ENCODE peak calls at places on chromosomes 13 and 19, in ten cellular contexts. One of them, this sample, is unnamed.

GRCh38 chr19:50269653-50270052 is 59.5 kb downstream of the KCNC3 start:
- DNase-seq in occipital lobe: no peak
- DNase-seq in right cardiac atrium: no peak
- DNase-seq in heart right ventricle: no peak
- DNase-seq in stimulated activated CD4-positive, alpha-beta T cell treated with anti-CD3 and anti-CD28 coated beads, Interleukin-12 subunit alpha, Interleukin-12 subunit beta, amount 100 ng/mL, for 4 hours: no peak
- DNase-seq in NT2/D1: no peak
- DNase-seq in activated T-cell treated with anti-CD3 and anti-CD28 coated beads, Interleukin-2, amount 50 U/mL, for 48 hours: no peak
- DNase-seq in mesenteric fat pad: no peak
- DNase-seq in mammary epithelial cell: no peak
- DNase-seq in lower lobe of right lung: no peak
- DNase-seq in this sample: no peak

GRCh38 chr19:45716314-45717130 is 14.2 kb downstream of the FBXO46 start:
- DNase-seq in occipital lobe: no peak
- DNase-seq in right cardiac atrium: no peak
- DNase-seq in heart right ventricle: no peak
- DNase-seq in stimulated activated CD4-positive, alpha-beta T cell treated with anti-CD3 and anti-CD28 coated beads, Interleukin-12 subunit alpha, Interleukin-12 subunit beta, amount 100 ng/mL, for 4 hours: no peak
- DNase-seq in NT2/D1: no peak
- DNase-seq in activated T-cell treated with anti-CD3 and anti-CD28 coated beads, Interleukin-2, amount 50 U/mL, for 48 hours: peak; percentile 55
- DNase-seq in mesenteric fat pad: no peak
- DNase-seq in mammary epithelial cell: peak; percentile 50
- DNase-seq in lower lobe of right lung: no peak
- DNase-seq in this sample: peak; percentile 27

GRCh38 chr13:65560936-65561335 is 1669.2 kb downstream of the PCDH9 start:
- DNase-seq in occipital lobe: no peak
- DNase-seq in right cardiac atrium: no peak
- DNase-seq in heart right ventricle: no peak
- DNase-seq in stimulated activated CD4-positive, alpha-beta T cell treated with anti-CD3 and anti-CD28 coated beads, Interleukin-12 subunit alpha, Interleukin-12 subunit beta, amount 100 ng/mL, for 4 hours: no peak
- DNase-seq in NT2/D1: no peak
- DNase-seq in activated T-cell treated with anti-CD3 and anti-CD28 coated beads, Interleukin-2, amount 50 U/mL, for 48 hours: no peak
- DNase-seq in mesenteric fat pad: no peak
- DNase-seq in mammary epithelial cell: no peak
- DNase-seq in lower lobe of right lung: no peak
- DNase-seq in this sample: no peak

GRCh38 chr13:75079226-75079625 is 402.7 kb downstream of the TBC1D4 start:
- DNase-seq in occipital lobe: no peak
- DNase-seq in right cardiac atrium: no peak
- DNase-seq in heart right ventricle: no peak
- DNase-seq in stimulated activated CD4-positive, alpha-beta T cell treated with anti-CD3 and anti-CD28 coated beads, Interleukin-12 subunit alpha, Interleukin-12 subunit beta, amount 100 ng/mL, for 4 hours: no peak
- DNase-seq in NT2/D1: no peak
- DNase-seq in activated T-cell treated with anti-CD3 and anti-CD28 coated beads, Interleukin-2, amount 50 U/mL, for 48 hours: no peak
- DNase-seq in mesenteric fat pad: no peak
- DNase-seq in mammary epithelial cell: peak; percentile 34
- DNase-seq in lower lobe of right lung: no peak
- DNase-seq in this sample: no peak

GRCh38 chr13:109285586-109285985 is 500.8 kb downstream of the IRS2 start:
- DNase-seq in occipital lobe: no peak
- DNase-seq in right cardiac atrium: no peak
- DNase-seq in heart right ventricle: no peak
- DNase-seq in stimulated activated CD4-positive, alpha-beta T cell treated with anti-CD3 and anti-CD28 coated beads, Interleukin-12 subunit alpha, Interleukin-12 subunit beta, amount 100 ng/mL, for 4 hours: no peak
- DNase-seq in NT2/D1: no peak
- DNase-seq in activated T-cell treated with anti-CD3 and anti-CD28 coated beads, Interleukin-2, amount 50 U/mL, for 48 hours: no peak
- DNase-seq in mesenteric fat pad: no peak
- DNase-seq in mammary epithelial cell: no peak
- DNase-seq in lower lobe of right lung: no peak
- DNase-seq in this sample: no peak

GRCh38 chr13:79241697-79242096 is 164.4 kb downstream of the RBM26 start:
- DNase-seq in occipital lobe: no peak
- DNase-seq in right cardiac atrium: no peak
- DNase-seq in heart right ventricle: no peak
- DNase-seq in stimulated activated CD4-positive, alpha-beta T cell treated with anti-CD3 and anti-CD28 coated beads, Interleukin-12 subunit alpha, Interleukin-12 subunit beta, amount 100 ng/mL, for 4 hours: no peak
- DNase-seq in NT2/D1: no peak
- DNase-seq in activated T-cell treated with anti-CD3 and anti-CD28 coated beads, Interleukin-2, amount 50 U/mL, for 48 hours: no peak
- DNase-seq in mesenteric fat pad: no peak
- DNase-seq in mammary epithelial cell: no peak
- DNase-seq in lower lobe of right lung: no peak
- DNase-seq in this sample: no peak

GRCh38 chr19:39237200-39238184 is 7.3 kb downstream of the IFNL3 start:
- DNase-seq in occipital lobe: no peak
- DNase-seq in right cardiac atrium: no peak
- DNase-seq in heart right ventricle: no peak
- DNase-seq in stimulated activated CD4-positive, alpha-beta T cell treated with anti-CD3 and anti-CD28 coated beads, Interleukin-12 subunit alpha, Interleukin-12 subunit beta, amount 100 ng/mL, for 4 hours: peak; percentile 48
- DNase-seq in NT2/D1: no peak
- DNase-seq in activated T-cell treated with anti-CD3 and anti-CD28 coated beads, Interleukin-2, amount 50 U/mL, for 48 hours: peak; percentile 60
- DNase-seq in mesenteric fat pad: no peak
- DNase-seq in mammary epithelial cell: peak; percentile 15
- DNase-seq in lower lobe of right lung: peak; percentile 91
- DNase-seq in this sample: no peak

GRCh38 chr13:19153782-19154450 is 27.7 kb downstream of the TUBA3C start:
- DNase-seq in occipital lobe: no peak
- DNase-seq in right cardiac atrium: no peak
- DNase-seq in heart right ventricle: no peak
- DNase-seq in stimulated activated CD4-positive, alpha-beta T cell treated with anti-CD3 and anti-CD28 coated beads, Interleukin-12 subunit alpha, Interleukin-12 subunit beta, amount 100 ng/mL, for 4 hours: no peak
- DNase-seq in NT2/D1: peak; percentile 49
- DNase-seq in activated T-cell treated with anti-CD3 and anti-CD28 coated beads, Interleukin-2, amount 50 U/mL, for 48 hours: peak; percentile 35
- DNase-seq in mesenteric fat pad: peak; percentile 76
- DNase-seq in mammary epithelial cell: no peak
- DNase-seq in lower lobe of right lung: no peak
- DNase-seq in this sample: no peak

GRCh38 chr19:15418112-15418587 is 638 bp downstream of the AKAP8L start:
- DNase-seq in occipital lobe: no peak
- DNase-seq in right cardiac atrium: peak; percentile 75
- DNase-seq in heart right ventricle: no peak
- DNase-seq in stimulated activated CD4-positive, alpha-beta T cell treated with anti-CD3 and anti-CD28 coated beads, Interleukin-12 subunit alpha, Interleukin-12 subunit beta, amount 100 ng/mL, for 4 hours: no peak
- DNase-seq in NT2/D1: no peak
- DNase-seq in activated T-cell treated with anti-CD3 and anti-CD28 coated beads, Interleukin-2, amount 50 U/mL, for 48 hours: no peak
- DNase-seq in mesenteric fat pad: no peak
- DNase-seq in mammary epithelial cell: no peak
- DNase-seq in lower lobe of right lung: no peak
- DNase-seq in this sample: peak; percentile 7

GRCh38 chr13:60572003-60572792 is 175.2 kb downstream of the TDRD3 start:
- DNase-seq in occipital lobe: no peak
- DNase-seq in right cardiac atrium: no peak
- DNase-seq in heart right ventricle: no peak
- DNase-seq in stimulated activated CD4-positive, alpha-beta T cell treated with anti-CD3 and anti-CD28 coated beads, Interleukin-12 subunit alpha, Interleukin-12 subunit beta, amount 100 ng/mL, for 4 hours: no peak
- DNase-seq in NT2/D1: no peak
- DNase-seq in activated T-cell treated with anti-CD3 and anti-CD28 coated beads, Interleukin-2, amount 50 U/mL, for 48 hours: no peak
- DNase-seq in mesenteric fat pad: no peak
- DNase-seq in mammary epithelial cell: peak; percentile 91
- DNase-seq in lower lobe of right lung: no peak
- DNase-seq in this sample: no peak

GRCh38 chr19:55454787-55455243 is 6.6 kb downstream of the ISOC2 start:
- DNase-seq in occipital lobe: peak; percentile 27
- DNase-seq in right cardiac atrium: peak; percentile 80
- DNase-seq in heart right ventricle: peak; percentile 43
- DNase-seq in stimulated activated CD4-positive, alpha-beta T cell treated with anti-CD3 and anti-CD28 coated beads, Interleukin-12 subunit alpha, Interleukin-12 subunit beta, amount 100 ng/mL, for 4 hours: peak; percentile 49
- DNase-seq in NT2/D1: no peak
- DNase-seq in activated T-cell treated with anti-CD3 and anti-CD28 coated beads, Interleukin-2, amount 50 U/mL, for 48 hours: peak; percentile 62
- DNase-seq in mesenteric fat pad: no peak
- DNase-seq in mammary epithelial cell: peak; percentile 27
- DNase-seq in lower lobe of right lung: no peak
- DNase-seq in this sample: peak; percentile 53

GRCh38 chr19:33214621-33215020 is 11.0 kb downstream of the SLC7A10 start:
- DNase-seq in occipital lobe: no peak
- DNase-seq in right cardiac atrium: no peak
- DNase-seq in heart right ventricle: no peak
- DNase-seq in stimulated activated CD4-positive, alpha-beta T cell treated with anti-CD3 and anti-CD28 coated beads, Interleukin-12 subunit alpha, Interleukin-12 subunit beta, amount 100 ng/mL, for 4 hours: no peak
- DNase-seq in NT2/D1: peak; percentile 25
- DNase-seq in activated T-cell treated with anti-CD3 and anti-CD28 coated beads, Interleukin-2, amount 50 U/mL, for 48 hours: no peak
- DNase-seq in mesenteric fat pad: no peak
- DNase-seq in mammary epithelial cell: peak; percentile 14
- DNase-seq in lower lobe of right lung: no peak
- DNase-seq in this sample: peak; percentile 7

GRCh38 chr13:85170372-85170771 is 628.8 kb downstream of the SLITRK6 start:
- DNase-seq in occipital lobe: no peak
- DNase-seq in right cardiac atrium: no peak
- DNase-seq in heart right ventricle: no peak
- DNase-seq in stimulated activated CD4-positive, alpha-beta T cell treated with anti-CD3 and anti-CD28 coated beads, Interleukin-12 subunit alpha, Interleukin-12 subunit beta, amount 100 ng/mL, for 4 hours: no peak
- DNase-seq in NT2/D1: no peak
- DNase-seq in activated T-cell treated with anti-CD3 and anti-CD28 coated beads, Interleukin-2, amount 50 U/mL, for 48 hours: no peak
- DNase-seq in mesenteric fat pad: no peak
- DNase-seq in mammary epithelial cell: no peak
- DNase-seq in lower lobe of right lung: no peak
- DNase-seq in this sample: peak; percentile 17

GRCh38 chr19:28027116-28027515 is 1185.8 kb downstream of the UQCRFS1 start:
- DNase-seq in occipital lobe: no peak
- DNase-seq in right cardiac atrium: no peak
- DNase-seq in heart right ventricle: no peak
- DNase-seq in stimulated activated CD4-positive, alpha-beta T cell treated with anti-CD3 and anti-CD28 coated beads, Interleukin-12 subunit alpha, Interleukin-12 subunit beta, amount 100 ng/mL, for 4 hours: no peak
- DNase-seq in NT2/D1: no peak
- DNase-seq in activated T-cell treated with anti-CD3 and anti-CD28 coated beads, Interleukin-2, amount 50 U/mL, for 48 hours: no peak
- DNase-seq in mesenteric fat pad: no peak
- DNase-seq in mammary epithelial cell: no peak
- DNase-seq in lower lobe of right lung: no peak
- DNase-seq in this sample: no peak

GRCh38 chr19:14248578-14249011 is 42.6 kb upstream of the ADGRL1 start:
- DNase-seq in occipital lobe: peak; percentile 66
- DNase-seq in right cardiac atrium: peak; percentile 84
- DNase-seq in heart right ventricle: peak; percentile 40
- DNase-seq in stimulated activated CD4-positive, alpha-beta T cell treated with anti-CD3 and anti-CD28 coated beads, Interleukin-12 subunit alpha, Interleukin-12 subunit beta, amount 100 ng/mL, for 4 hours: peak; percentile 54
- DNase-seq in NT2/D1: peak; percentile 91
- DNase-seq in activated T-cell treated with anti-CD3 and anti-CD28 coated beads, Interleukin-2, amount 50 U/mL, for 48 hours: no peak
- DNase-seq in mesenteric fat pad: no peak
- DNase-seq in mammary epithelial cell: no peak
- DNase-seq in lower lobe of right lung: no peak
- DNase-seq in this sample: no peak

GRCh38 chr19:50494186-50495019 is 16.6 kb downstream of the JOSD2 start:
- DNase-seq in occipital lobe: no peak
- DNase-seq in right cardiac atrium: peak; percentile 18
- DNase-seq in heart right ventricle: no peak
- DNase-seq in stimulated activated CD4-positive, alpha-beta T cell treated with anti-CD3 and anti-CD28 coated beads, Interleukin-12 subunit alpha, Interleukin-12 subunit beta, amount 100 ng/mL, for 4 hours: no peak
- DNase-seq in NT2/D1: no peak
- DNase-seq in activated T-cell treated with anti-CD3 and anti-CD28 coated beads, Interleukin-2, amount 50 U/mL, for 48 hours: no peak
- DNase-seq in mesenteric fat pad: no peak
- DNase-seq in mammary epithelial cell: no peak
- DNase-seq in lower lobe of right lung: no peak
- DNase-seq in this sample: no peak

GRCh38 chr19:38009650-38010229 is 102.7 kb downstream of the SIPA1L3 start:
- DNase-seq in occipital lobe: no peak
- DNase-seq in right cardiac atrium: no peak
- DNase-seq in heart right ventricle: no peak
- DNase-seq in stimulated activated CD4-positive, alpha-beta T cell treated with anti-CD3 and anti-CD28 coated beads, Interleukin-12 subunit alpha, Interleukin-12 subunit beta, amount 100 ng/mL, for 4 hours: no peak
- DNase-seq in NT2/D1: no peak
- DNase-seq in activated T-cell treated with anti-CD3 and anti-CD28 coated beads, Interleukin-2, amount 50 U/mL, for 48 hours: no peak
- DNase-seq in mesenteric fat pad: no peak
- DNase-seq in mammary epithelial cell: no peak
- DNase-seq in lower lobe of right lung: no peak
- DNase-seq in this sample: no peak

GRCh38 chr13:44117351-44117750 is 237.6 kb downstream of the LACC1 start:
- DNase-seq in occipital lobe: no peak
- DNase-seq in right cardiac atrium: no peak
- DNase-seq in heart right ventricle: no peak
- DNase-seq in stimulated activated CD4-positive, alpha-beta T cell treated with anti-CD3 and anti-CD28 coated beads, Interleukin-12 subunit alpha, Interleukin-12 subunit beta, amount 100 ng/mL, for 4 hours: no peak
- DNase-seq in NT2/D1: no peak
- DNase-seq in activated T-cell treated with anti-CD3 and anti-CD28 coated beads, Interleukin-2, amount 50 U/mL, for 48 hours: no peak
- DNase-seq in mesenteric fat pad: no peak
- DNase-seq in mammary epithelial cell: no peak
- DNase-seq in lower lobe of right lung: no peak
- DNase-seq in this sample: no peak

GRCh38 chr19:55483681-55484361 is 1.2 kb upstream of the NAT14 start:
- DNase-seq in occipital lobe: no peak
- DNase-seq in right cardiac atrium: peak; percentile 64
- DNase-seq in heart right ventricle: peak; percentile 14
- DNase-seq in stimulated activated CD4-positive, alpha-beta T cell treated with anti-CD3 and anti-CD28 coated beads, Interleukin-12 subunit alpha, Interleukin-12 subunit beta, amount 100 ng/mL, for 4 hours: no peak
- DNase-seq in NT2/D1: no peak
- DNase-seq in activated T-cell treated with anti-CD3 and anti-CD28 coated beads, Interleukin-2, amount 50 U/mL, for 48 hours: no peak
- DNase-seq in mesenteric fat pad: no peak
- DNase-seq in mammary epithelial cell: no peak
- DNase-seq in lower lobe of right lung: no peak
- DNase-seq in this sample: no peak

GRCh38 chr19:42066075-42066754 is 3.8 kb downstream of the GRIK5 start:
- DNase-seq in occipital lobe: peak; percentile 39
- DNase-seq in right cardiac atrium: no peak
- DNase-seq in heart right ventricle: no peak
- DNase-seq in stimulated activated CD4-positive, alpha-beta T cell treated with anti-CD3 and anti-CD28 coated beads, Interleukin-12 subunit alpha, Interleukin-12 subunit beta, amount 100 ng/mL, for 4 hours: no peak
- DNase-seq in NT2/D1: no peak
- DNase-seq in activated T-cell treated with anti-CD3 and anti-CD28 coated beads, Interleukin-2, amount 50 U/mL, for 48 hours: no peak
- DNase-seq in mesenteric fat pad: no peak
- DNase-seq in mammary epithelial cell: no peak
- DNase-seq in lower lobe of right lung: no peak
- DNase-seq in this sample: peak; percentile 87

GRCh38 chr13:58682616-58683015 is 1051.1 kb downstream of the PCDH17 start:
- DNase-seq in occipital lobe: no peak
- DNase-seq in right cardiac atrium: no peak
- DNase-seq in heart right ventricle: no peak
- DNase-seq in stimulated activated CD4-positive, alpha-beta T cell treated with anti-CD3 and anti-CD28 coated beads, Interleukin-12 subunit alpha, Interleukin-12 subunit beta, amount 100 ng/mL, for 4 hours: no peak
- DNase-seq in NT2/D1: no peak
- DNase-seq in activated T-cell treated with anti-CD3 and anti-CD28 coated beads, Interleukin-2, amount 50 U/mL, for 48 hours: no peak
- DNase-seq in mesenteric fat pad: no peak
- DNase-seq in mammary epithelial cell: no peak
- DNase-seq in lower lobe of right lung: no peak
- DNase-seq in this sample: no peak

GRCh38 chr19:11848200-11848593 is 329 bp upstream of the ZNF439 start:
- DNase-seq in occipital lobe: no peak
- DNase-seq in right cardiac atrium: no peak
- DNase-seq in heart right ventricle: peak; percentile 10
- DNase-seq in stimulated activated CD4-positive, alpha-beta T cell treated with anti-CD3 and anti-CD28 coated beads, Interleukin-12 subunit alpha, Interleukin-12 subunit beta, amount 100 ng/mL, for 4 hours: no peak
- DNase-seq in NT2/D1: no peak
- DNase-seq in activated T-cell treated with anti-CD3 and anti-CD28 coated beads, Interleukin-2, amount 50 U/mL, for 48 hours: no peak
- DNase-seq in mesenteric fat pad: no peak
- DNase-seq in mammary epithelial cell: no peak
- DNase-seq in lower lobe of right lung: no peak
- DNase-seq in this sample: no peak

GRCh38 chr13:99124695-99125334 is 75.8 kb upstream of the UBAC2 start:
- DNase-seq in occipital lobe: no peak
- DNase-seq in right cardiac atrium: no peak
- DNase-seq in heart right ventricle: no peak
- DNase-seq in stimulated activated CD4-positive, alpha-beta T cell treated with anti-CD3 and anti-CD28 coated beads, Interleukin-12 subunit alpha, Interleukin-12 subunit beta, amount 100 ng/mL, for 4 hours: no peak
- DNase-seq in NT2/D1: no peak
- DNase-seq in activated T-cell treated with anti-CD3 and anti-CD28 coated beads, Interleukin-2, amount 50 U/mL, for 48 hours: peak; percentile 44
- DNase-seq in mesenteric fat pad: no peak
- DNase-seq in mammary epithelial cell: peak; percentile 66
- DNase-seq in lower lobe of right lung: no peak
- DNase-seq in this sample: no peak

GRCh38 chr13:97224544-97225324 is 2.6 kb downstream of the MBNL2 start:
- DNase-seq in occipital lobe: no peak
- DNase-seq in right cardiac atrium: no peak
- DNase-seq in heart right ventricle: no peak
- DNase-seq in stimulated activated CD4-positive, alpha-beta T cell treated with anti-CD3 and anti-CD28 coated beads, Interleukin-12 subunit alpha, Interleukin-12 subunit beta, amount 100 ng/mL, for 4 hours: no peak
- DNase-seq in NT2/D1: no peak
- DNase-seq in activated T-cell treated with anti-CD3 and anti-CD28 coated beads, Interleukin-2, amount 50 U/mL, for 48 hours: no peak
- DNase-seq in mesenteric fat pad: no peak
- DNase-seq in mammary epithelial cell: peak; percentile 71
- DNase-seq in lower lobe of right lung: no peak
- DNase-seq in this sample: peak; percentile 66

GRCh38 chr19:24101459-24102122 is 14.6 kb downstream of the ZNF254 start:
- DNase-seq in occipital lobe: no peak
- DNase-seq in right cardiac atrium: no peak
- DNase-seq in heart right ventricle: no peak
- DNase-seq in stimulated activated CD4-positive, alpha-beta T cell treated with anti-CD3 and anti-CD28 coated beads, Interleukin-12 subunit alpha, Interleukin-12 subunit beta, amount 100 ng/mL, for 4 hours: no peak
- DNase-seq in NT2/D1: no peak
- DNase-seq in activated T-cell treated with anti-CD3 and anti-CD28 coated beads, Interleukin-2, amount 50 U/mL, for 48 hours: no peak
- DNase-seq in mesenteric fat pad: no peak
- DNase-seq in mammary epithelial cell: no peak
- DNase-seq in lower lobe of right lung: no peak
- DNase-seq in this sample: no peak

GRCh38 chr13:86760620-86761019 is 910.6 kb upstream of the SLITRK5 start:
- DNase-seq in occipital lobe: no peak
- DNase-seq in right cardiac atrium: no peak
- DNase-seq in heart right ventricle: no peak
- DNase-seq in stimulated activated CD4-positive, alpha-beta T cell treated with anti-CD3 and anti-CD28 coated beads, Interleukin-12 subunit alpha, Interleukin-12 subunit beta, amount 100 ng/mL, for 4 hours: no peak
- DNase-seq in NT2/D1: no peak
- DNase-seq in activated T-cell treated with anti-CD3 and anti-CD28 coated beads, Interleukin-2, amount 50 U/mL, for 48 hours: no peak
- DNase-seq in mesenteric fat pad: no peak
- DNase-seq in mammary epithelial cell: no peak
- DNase-seq in lower lobe of right lung: no peak
- DNase-seq in this sample: no peak